ENCODE peak calls at places on chromosomes 13 and 19, in four cellular contexts. A, G, H and L are unnamed samples.

GRCh38 chr19:1502433-1503088 is 10.3 kb downstream of the ADAMTSL5 start:
- DNase-seq in H (no peak), G (no peak), A (no peak), L (no peak)

GRCh38 chr13:30463820-30464495 is 1.8 kb downstream of the HMGB1 start:
- DNase-seq in G (no peak), H (no peak), A (peak), L (no peak)

GRCh38 chr13:75748874-75749273 is 112.7 kb downstream of the LMO7 start:
- DNase-seq in H (no peak), A (no peak), G (no peak), L (no peak)

GRCh38 chr13:78606471-78607408 is 3.4 kb upstream of the POU4F1 start:
- DNase-seq in A (no peak), H (no peak), G (no peak), L (no peak)

GRCh38 chr13:39196957-39197644 is 158.8 kb downstream of the NHLRC3 start:
- DNase-seq in G (no peak), A (no peak), H (no peak), L (no peak)

GRCh38 chr19:55344444-55344843 is 4.8 kb downstream of the KMT5C start:
- DNase-seq in A (peak), G (no peak), H (no peak), L (no peak)

GRCh38 chr13:73939071-73939380 is 195.2 kb downstream of the KLF12 start:
- DNase-seq in H (no peak), A (no peak), G (no peak), L (no peak)

GRCh38 chr19:46471116-46471733 is at the start of gene PNMA8A:
- DNase-seq in H (peak), A (peak), G (no peak), L (peak)

GRCh38 chr13:110201114-110201513 is 105.8 kb downstream of the COL4A1 start:
- DNase-seq in G (no peak), A (no peak), H (no peak), L (no peak)

GRCh38 chr13:98033277-98034247 is 80.1 kb downstream of the IPO5 start:
- DNase-seq in H (peak), A (no peak), G (peak), L (no peak)

GRCh38 chr13:43686557-43686956 is 100.2 kb downstream of the ENOX1 start:
- DNase-seq in G (peak), H (no peak), A (no peak), L (peak)

GRCh38 chr13:106381083-106381482 is 154.4 kb downstream of the EFNB2 start:
- DNase-seq in H (no peak), G (no peak), A (no peak), L (peak)

GRCh38 chr19:28744943-28745342 is 468.0 kb downstream of the UQCRFS1 start:
- DNase-seq in A (no peak), G (no peak), H (no peak), L (no peak)

GRCh38 chr13:35630551-35631275 is 154.2 kb upstream of the MAB21L1 start:
- DNase-seq in H (peak), G (peak), A (no peak), L (peak)

GRCh38 chr13:19329365-19329764 is 147.7 kb upstream of the TUBA3C start:
- DNase-seq in G (no peak), H (no peak), A (no peak), L (no peak)

GRCh38 chr13:114070098-114070799 is 62.2 kb downstream of the RASA3 start:
- DNase-seq in A (no peak), G (no peak), H (no peak), L (no peak)

GRCh38 chr13:89878904-89879303 is 1468.6 kb upstream of the MIR17HG start:
- DNase-seq in H (no peak), G (no peak), A (no peak), L (no peak)

GRCh38 chr19:17103177-17103576 is 27.6 kb downstream of the MYO9B start:
- DNase-seq in H (peak), A (no peak), G (no peak), L (no peak)

GRCh38 chr13:51518847-51519246 is 65.4 kb upstream of the WDFY2 start:
- DNase-seq in H (no peak), A (no peak), G (no peak), L (no peak)

GRCh38 chr19:46036745-46037126 is 4.1 kb downstream of the IGFL4 start:
- DNase-seq in H (no peak), G (no peak), A (no peak), L (no peak)

GRCh38 chr13:104936304-104936703 is 1599.2 kb downstream of the EFNB2 start:
- DNase-seq in A (no peak), G (no peak), H (peak), L (peak)

GRCh38 chr19:45753548-45753947 is 15.5 kb downstream of the SIX5 start:
- DNase-seq in G (no peak), A (no peak), H (peak), L (no peak)

DNA sequence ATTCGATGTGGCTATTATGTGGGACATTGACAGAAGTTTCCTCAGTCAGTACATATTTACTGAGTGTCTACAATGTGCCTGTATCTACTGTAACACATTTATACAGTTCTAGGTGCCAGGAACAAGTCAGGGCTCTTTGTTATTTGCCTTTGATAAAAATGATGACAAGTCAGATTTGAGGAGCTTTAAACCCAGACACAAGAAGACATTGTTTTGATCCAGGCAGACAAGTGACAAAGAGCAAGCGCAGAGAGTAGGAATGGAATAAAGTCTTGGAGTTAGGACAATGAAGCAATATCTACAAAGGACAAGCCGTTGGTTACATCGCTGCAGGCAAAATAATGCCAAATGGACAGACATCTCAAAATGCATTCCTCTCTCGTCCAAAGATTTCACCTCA is 70.1 kb downstream of the ITGBL1 start:
- DNase-seq in G (no peak), H (no peak), A (peak), L (no peak)
- TF ChIP-seq CTCF in G (no peak), H (no peak), A (no peak), L (no peak)

GRCh38 chr19:57308514-57308913 is 11.8 kb upstream of the ZNF543 start:
- DNase-seq in G (no peak), H (no peak), A (no peak), L (no peak)
- TF ChIP-seq CTCF in G (no peak), H (no peak), A (no peak), L (no peak)

GRCh38 chr13:46076827-46077226 is 24.3 kb upstream of the ZC3H13 start:
- DNase-seq in G (no peak), H (no peak), A (no peak), L (no peak)

GRCh38 chr13:46075811-46076210 is 23.3 kb upstream of the ZC3H13 start:
- DNase-seq in G (no peak), H (no peak), A (no peak), L (no peak)

GRCh38 chr13:46077260-46077659 is 24.7 kb upstream of the ZC3H13 start:
- DNase-seq in A (no peak), H (no peak), G (no peak), L (no peak)

DNA sequence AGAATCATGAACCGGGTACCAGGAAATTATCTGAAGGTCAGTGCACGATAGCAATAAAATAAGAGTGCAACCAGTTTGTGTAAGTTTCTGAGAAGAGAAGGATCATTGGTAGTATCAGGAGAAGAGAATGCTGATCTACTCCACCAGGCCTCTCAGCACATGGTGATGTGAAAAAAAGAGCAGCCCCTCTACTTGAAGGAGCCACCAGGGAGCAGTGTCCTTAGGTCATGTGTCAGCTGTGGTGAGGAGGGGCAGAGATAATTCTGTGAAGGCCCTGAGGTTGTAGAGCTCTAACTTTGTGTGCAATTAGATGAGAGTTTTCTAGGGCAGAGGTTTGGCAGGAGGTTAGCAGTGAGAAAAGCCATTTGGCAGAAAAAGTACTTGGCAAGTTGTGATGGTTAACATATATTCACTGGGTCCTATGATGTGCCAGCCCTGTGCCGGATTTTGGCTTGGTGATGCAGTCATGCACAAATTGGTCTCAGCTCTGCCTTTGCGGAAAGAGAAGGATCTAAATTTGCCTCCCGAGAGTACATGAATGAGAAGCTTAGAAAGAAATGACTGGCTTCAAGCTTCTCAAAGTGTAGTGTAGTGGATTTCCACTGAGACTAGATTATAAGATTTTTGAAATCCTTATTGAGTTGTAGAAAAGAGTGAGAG is 19.2 kb upstream of the ZC3H13 start:
- DNase-seq in G (no peak), A (no peak), H (no peak), L (no peak)
- TF ChIP-seq CTCF in G (no peak), A (no peak), H (peak), L (peak)

DNA sequence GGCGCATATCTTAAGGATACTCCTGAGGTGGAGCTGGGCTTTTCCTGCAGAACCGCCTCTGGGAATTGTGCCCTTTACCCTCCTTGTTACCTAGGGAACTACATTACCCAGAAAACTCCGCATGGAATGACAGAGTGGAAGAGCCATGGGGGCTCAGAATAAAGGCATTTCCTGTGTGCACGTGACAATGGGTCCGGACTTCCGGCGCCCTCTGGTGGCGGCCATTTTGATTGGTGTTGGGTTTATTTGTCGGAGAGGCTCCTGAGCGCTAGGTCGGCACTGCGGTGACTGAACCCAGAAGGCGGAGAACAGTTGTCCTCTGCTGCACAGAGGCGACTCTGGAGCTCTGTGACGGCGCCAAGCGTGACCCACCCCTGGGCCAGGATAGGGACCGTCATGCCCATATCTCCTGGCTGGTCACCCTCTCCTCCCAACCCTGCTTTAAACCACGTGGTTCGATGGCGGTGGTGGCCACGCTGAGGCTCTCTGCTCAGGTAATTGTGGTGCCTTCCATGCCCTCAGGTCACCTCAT is at the start of gene ZNF587B:
- DNase-seq in A (peak), H (peak), G (no peak), L (peak)
- TF ChIP-seq CTCF in A (peak), H (no peak), G (peak), L (peak)

GRCh38 chr19:50516456-50516855 is 2.7 kb upstream of the ASPDH start:
- DNase-seq in A (no peak), H (no peak), G (no peak), L (no peak)
- TF ChIP-seq CTCF in A (no peak), H (no peak), G (no peak), L (no peak)

GRCh38 chr19:48591021-48591420 is 15.5 kb upstream of the SPACA4 start:
- DNase-seq in H (no peak), G (no peak), A (no peak), L (no peak)
- TF ChIP-seq CTCF in H (no peak), G (no peak), A (no peak), L (no peak)

GRCh38 chr19:13885826-13886365 is 9.0 kb downstream of the NANOS3 start:
- DNase-seq in H (no peak), A (no peak), G (no peak), L (no peak)

GRCh38 chr19:13882841-13883240 is 5.9 kb downstream of the NANOS3 start:
- DNase-seq in G (no peak), A (no peak), H (no peak), L (no peak)

GRCh38 chr19:13883665-13884064 is 6.7 kb downstream of the NANOS3 start:
- DNase-seq in H (no peak), G (no peak), A (no peak), L (no peak)

GRCh38 chr19:13887039-13887438 is 10.1 kb downstream of the NANOS3 start:
- DNase-seq in G (no peak), H (no peak), A (peak), L (no peak)

DNA sequence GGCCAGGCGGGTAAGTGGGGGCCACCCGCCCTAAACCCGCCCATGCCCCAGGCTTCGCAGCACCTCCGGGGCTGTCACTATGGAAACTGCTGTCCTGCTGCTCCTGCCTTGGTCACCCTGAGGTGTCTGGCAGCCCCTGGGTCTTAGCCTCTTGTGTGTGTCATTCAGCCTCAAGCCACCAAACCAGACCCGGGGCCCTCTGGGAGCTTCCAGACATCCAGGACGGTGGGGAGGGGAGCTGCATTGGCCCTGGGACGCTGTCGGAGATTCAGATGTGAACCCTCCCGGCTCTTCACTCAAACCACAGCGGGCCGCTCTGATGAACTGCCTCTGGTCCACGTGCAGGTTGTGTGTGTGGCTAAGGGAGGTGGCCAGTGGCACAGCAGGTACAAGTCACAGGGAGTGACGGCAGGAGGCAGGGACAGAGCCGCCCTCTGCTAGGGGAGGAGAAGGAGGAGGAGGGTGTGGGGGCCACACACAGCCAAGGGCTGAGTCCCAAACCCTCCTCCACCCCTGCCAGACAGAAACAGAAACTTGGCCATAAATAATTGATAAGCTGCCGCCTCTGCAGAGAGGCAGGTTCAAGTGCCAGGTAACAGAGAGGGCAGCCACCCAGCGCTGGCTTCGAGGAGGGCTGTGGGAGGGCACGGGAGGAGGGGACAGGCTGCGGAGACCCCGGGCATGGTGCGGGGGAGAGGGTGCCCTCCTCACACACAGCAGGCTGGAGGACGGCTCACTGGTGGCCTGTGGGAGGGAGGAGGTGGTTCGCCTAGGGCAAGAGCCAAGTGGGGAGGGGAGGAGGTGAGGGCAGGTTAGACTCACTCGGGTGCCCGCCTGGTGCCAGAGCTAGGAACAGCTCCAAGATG is 8.0 kb downstream of the NANOS3 start:
- DNase-seq in H (no peak), A (peak), G (no peak), L (no peak)
- TF ChIP-seq CTCF in H (no peak), A (no peak), G (no peak), L (no peak)